ENCODE peak calls at places on chromosomes 13 and 19, in four cellular contexts. G is Karpas-422; H is DMS53; F is stimulated activated CD8-positive, alpha-beta memory T cell treated with anti-CD3 and anti-CD28 coated beads, Interleukin-4, amount 100 ng/mL, for 24 hours. O is an unnamed sample.

GRCh38 chr13:44337581-44337980 is 36.0 kb upstream of the SERP2 start:
- DNase-seq in G (no peak), H (no peak), F (no peak), O (no peak)

GRCh38 chr19:19061491-19061890 is 2.3 kb upstream of the SLC25A42 start:
- DNase-seq in F (no peak), H (peak), G (no peak), O (no peak)

GRCh38 chr13:103515410-103515809 is 449.2 kb upstream of the SLC10A2 start:
- DNase-seq in H (no peak), F (no peak), G (no peak), O (no peak)

GRCh38 chr19:4694211-4694987 is 24.3 kb upstream of the MYDGF start:
- DNase-seq in H (no peak), F (no peak), G (no peak), O (no peak)

GRCh38 chr19:53333071-53333465 is 481 bp upstream of the ZNF845 start:
- DNase-seq in F (peak), G (no peak), H (peak), O (peak)

GRCh38 chr19:38049105-38049649 is 142.2 kb downstream of the SIPA1L3 start:
- DNase-seq in F (peak), G (peak), H (no peak), O (peak)

GRCh38 chr13:97434417-97435296 is 688 bp downstream of the RAP2A start:
- DNase-seq in G (peak), F (peak), H (peak), O (peak)

GRCh38 chr13:76009491-76009890 is 373.4 kb downstream of the LMO7 start:
- DNase-seq in F (no peak), H (no peak), G (no peak), O (no peak)

GRCh38 chr19:14383898-14384669 is 2.8 kb downstream of the ADGRE5 start:
- DNase-seq in H (peak), F (peak), G (no peak), O (peak)

GRCh38 chr13:114106991-114107685 is 25.3 kb downstream of the RASA3 start:
- DNase-seq in H (no peak), F (no peak), G (no peak), O (no peak)

GRCh38 chr13:112747256-112747655 is 57.4 kb downstream of the ATP11A start:
- DNase-seq in F (no peak), H (no peak), G (no peak), O (no peak)

GRCh38 chr19:1217366-1217765 is 11.8 kb downstream of the STK11 start:
- DNase-seq in G (no peak), F (no peak), H (no peak), O (peak)

GRCh38 chr19:43467276-43467675 is 1.9 kb upstream of the LYPD3 start:
- DNase-seq in H (no peak), F (no peak), G (no peak), O (no peak)

GRCh38 chr19:17706750-17707181 is 12.5 kb upstream of the MAP1S start:
- DNase-seq in F (no peak), G (no peak), H (no peak), O (no peak)

GRCh38 chr13:111367340-111367739 is 46.9 kb downstream of the TEX29 start:
- DNase-seq in G (no peak), H (no peak), F (no peak), O (no peak)

GRCh38 chr13:73715114-73715909 is 418.9 kb downstream of the KLF12 start:
- DNase-seq in G (no peak), H (no peak), F (no peak), O (no peak)

GRCh38 chr13:44111701-44112100 is 232.0 kb downstream of the LACC1 start:
- DNase-seq in F (no peak), H (no peak), G (no peak), O (no peak)

GRCh38 chr19:48751835-48752510 is 468 bp downstream of the FUT1 start:
- DNase-seq in F (no peak), H (peak), G (no peak), O (no peak)